ENCODE peak calls at places on chromosomes 16 and 17, in six cellular contexts. C, L, Y, N, J and G are unnamed samples.
A peak's percentile ranks its signal among the peaks of the same experiment; 100 is the strongest.

GRCh38 chr16:67278773-67279295 is 498 bp upstream of the PLEKHG4 start:
- DNase-seq in C (peak; percentile 56), L (peak; percentile 58), Y (peak; percentile 28), N (peak; percentile 53), J (peak; percentile 30), G (no peak)

GRCh38 chr16:88977028-88977844 is at the start of gene CBFA2T3:
- DNase-seq in C (no peak), L (no peak), Y (peak; percentile 33), N (no peak), J (no peak), G (no peak)

GRCh38 chr16:47459603-47460002 is 1.3 kb downstream of the ITFG1 start:
- DNase-seq in C (no peak), L (no peak), Y (no peak), N (no peak), J (no peak), G (no peak)

GRCh38 chr17:69361156-69361555 is 34.2 kb upstream of the ABCA5 start:
- DNase-seq in C (no peak), L (no peak), Y (no peak), N (no peak), J (no peak), G (no peak)

GRCh38 chr16:54926166-54926838 is 4.4 kb upstream of the IRX5 start:
- DNase-seq in C (no peak), L (no peak), Y (no peak), N (no peak), J (no peak), G (no peak)

GRCh38 chr17:14784997-14785696 is 480.0 kb downstream of the PMP22 start:
- DNase-seq in C (no peak), L (no peak), Y (no peak), N (peak; percentile 70), J (peak; percentile 30), G (no peak)

GRCh38 chr17:47882247-47882646 is 13.8 kb upstream of the SP2 start:
- DNase-seq in C (no peak), L (no peak), Y (no peak), N (no peak), J (no peak), G (no peak)

GRCh38 chr17:59763861-59764260 is 56.4 kb downstream of the VMP1 start:
- DNase-seq in C (peak; percentile 75), L (peak; percentile 36), Y (no peak), N (no peak), J (no peak), G (no peak)

GRCh38 chr17:14745122-14745521 is 444.2 kb downstream of the HS3ST3B1 start:
- DNase-seq in C (no peak), L (peak; percentile 16), Y (no peak), N (no peak), J (no peak), G (no peak)

GRCh38 chr17:56185491-56185890 is 32.2 kb downstream of the ANKFN1 start:
- DNase-seq in C (no peak), L (no peak), Y (no peak), N (no peak), J (no peak), G (no peak)

GRCh38 chr16:66439051-66439730 is 12.1 kb downstream of the BEAN1 start:
- DNase-seq in C (no peak), L (no peak), Y (no peak), N (no peak), J (no peak), G (no peak)

GRCh38 chr17:27384261-27384701 is 72.0 kb upstream of the KSR1 start:
- DNase-seq in C (peak; percentile 67), L (peak; percentile 91), Y (peak; percentile 87), N (no peak), J (no peak), G (peak; percentile 80)

GRCh38 chr16:27762441-27762840 is 212.5 kb downstream of the KATNIP start:
- DNase-seq in C (no peak), L (no peak), Y (no peak), N (no peak), J (no peak), G (no peak)

GRCh38 chr17:57653279-57653678 is 91.8 kb downstream of the CCDC182 start:
- DNase-seq in C (no peak), L (no peak), Y (no peak), N (no peak), J (no peak), G (no peak)

DNA sequence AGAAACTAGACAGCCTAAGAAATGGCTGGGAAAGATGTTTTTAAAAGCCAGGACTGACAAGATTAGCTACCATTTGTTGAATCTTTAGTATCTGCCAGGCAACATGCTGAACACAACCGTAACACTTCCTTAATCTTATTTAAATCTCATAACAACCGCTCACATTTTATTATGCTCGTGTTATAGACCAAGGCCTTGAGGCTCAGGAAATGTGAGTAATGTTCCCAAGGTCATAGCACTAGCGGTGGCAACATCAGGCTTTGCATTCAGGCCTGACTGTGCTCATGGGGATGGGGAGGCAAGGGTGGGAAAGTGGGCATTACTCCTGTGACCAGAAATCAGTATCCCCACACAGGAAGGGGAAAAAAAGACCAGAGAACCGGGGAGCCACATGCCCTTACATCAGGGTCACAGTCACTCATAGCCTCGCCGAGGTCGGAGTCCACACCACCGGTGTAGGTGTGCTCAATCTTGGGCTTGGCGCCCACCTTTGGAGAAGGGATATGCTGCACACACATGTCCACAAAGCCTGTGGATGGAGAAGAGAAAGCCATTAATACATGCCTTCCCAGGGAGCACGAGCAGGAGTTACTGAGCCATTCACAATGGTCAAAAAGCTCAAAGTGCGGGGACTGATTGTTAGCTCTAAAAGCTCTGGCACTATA is 15.7 kb downstream of the HIGD1B start:
- DNase-seq in C (no peak), L (no peak), Y (no peak), N (no peak), J (no peak), G (no peak)
- TF ChIP-seq CTCF in C (no peak), L (no peak), Y (no peak), N (no peak), J (no peak), G (no peak)

GRCh38 chr17:35428229-35428628 is 4.1 kb downstream of the SLFN12 start:
- DNase-seq in C (no peak), L (no peak), Y (no peak), N (no peak), J (no peak), G (no peak)

GRCh38 chr17:35429702-35430101 is 2.6 kb downstream of the SLFN12 start:
- DNase-seq in C (no peak), L (no peak), Y (no peak), N (no peak), J (no peak), G (no peak)

GRCh38 chr17:35438433-35438832 is 6.1 kb upstream of the SLFN12 start:
- DNase-seq in C (no peak), L (no peak), Y (no peak), N (no peak), J (no peak), G (no peak)

GRCh38 chr17:35432176-35433074 is at the start of gene SLFN12:
- DNase-seq in C (no peak), L (no peak), Y (peak; percentile 53), N (peak; percentile 64), J (peak; percentile 30), G (peak; percentile 71)

DNA sequence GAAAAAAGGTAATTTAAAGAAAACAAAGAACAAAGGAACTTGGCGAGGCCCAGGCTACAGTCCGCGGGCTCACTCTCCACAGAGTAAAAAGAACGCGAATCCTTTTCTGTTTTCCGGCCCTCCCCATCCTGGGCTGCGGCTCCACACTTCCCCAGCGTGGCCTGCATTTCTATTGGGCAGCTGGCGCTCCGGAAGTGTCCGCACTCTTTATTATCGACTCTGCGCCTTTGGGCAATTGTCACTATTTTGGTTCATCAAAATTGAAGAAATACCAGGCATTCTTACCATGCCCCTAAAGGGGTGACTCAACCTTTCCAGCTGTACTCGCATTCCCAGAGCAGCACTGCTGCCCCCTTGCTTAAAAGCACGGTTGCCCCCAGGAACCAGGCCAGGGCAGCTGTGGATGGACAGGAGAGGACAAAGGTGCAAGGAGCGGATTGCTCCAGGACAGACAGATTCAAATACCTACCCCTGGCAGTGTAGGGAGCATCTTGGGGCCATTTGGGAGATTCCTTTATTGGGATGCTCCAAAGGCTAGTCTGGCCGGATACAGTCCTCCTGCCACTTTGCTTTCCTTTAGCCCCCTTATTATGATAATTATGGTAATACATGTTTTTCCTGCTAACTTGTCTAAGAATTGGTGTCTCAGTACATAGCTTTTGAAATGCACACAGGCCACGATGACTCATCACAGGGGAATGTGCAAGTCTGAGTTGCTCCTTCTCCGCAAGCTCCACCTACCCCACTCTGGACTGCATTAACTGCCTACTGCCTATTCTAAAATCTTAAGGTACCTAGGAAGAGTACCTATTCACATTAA is 985 bp upstream of the SLFN12 start:
- DNase-seq in C (peak; percentile 95), L (peak; percentile 90), Y (peak; percentile 82), N (peak; percentile 97), J (peak; percentile 54), G (peak; percentile 90)
- TF ChIP-seq CTCF in C (no peak), L (no peak), Y (no peak), N (peak; percentile 47), J (no peak), G (peak; percentile 30)

DNA sequence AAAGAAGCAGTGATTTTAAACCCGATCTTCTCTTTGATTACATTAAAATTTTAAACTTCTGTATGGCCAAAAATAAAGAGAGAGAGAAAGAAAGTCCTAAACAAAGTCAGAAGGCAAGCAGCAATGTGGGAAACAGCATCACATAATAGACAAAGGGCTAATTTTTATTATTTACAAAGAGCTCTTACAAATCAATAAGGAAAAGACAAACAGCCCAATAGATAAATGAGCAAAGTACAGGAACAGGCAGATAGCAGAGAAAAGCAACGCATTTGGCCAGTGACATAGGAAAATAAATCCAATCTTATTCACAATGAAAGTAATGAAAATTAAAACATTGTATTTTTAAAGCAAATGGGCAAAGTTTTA is 93.1 kb downstream of the SALL1 start:
- DNase-seq in C (no peak), L (no peak), Y (no peak), N (no peak), J (no peak), G (no peak)
- TF ChIP-seq CTCF in C (no peak), L (no peak), Y (no peak), N (no peak), J (no peak), G (no peak)

GRCh38 chr17:39090400-39090799 is 61.0 kb downstream of the PLXDC1 start:
- DNase-seq in C (no peak), L (no peak), Y (no peak), N (no peak), J (no peak), G (no peak)
- TF ChIP-seq CTCF in C (no peak), L (no peak), Y (no peak), N (no peak), J (no peak), G (no peak)